ENCODE peak calls at places on chromosomes 7 and 10, in eight cellular contexts. U, A, K, O, E, G, M and C are unnamed samples.

GRCh38 chr7:50745336-50745735 is 37.4 kb downstream of the GRB10 start:
- DNase-seq in U (no peak), O (no peak), G (no peak), M (peak), E (no peak), K (no peak), A (no peak), C (no peak)

GRCh38 chr10:14329609-14330246 is 996 bp downstream of the FRMD4A start:
- DNase-seq in K (no peak), A (no peak), G (no peak), E (no peak), O (no peak), M (no peak), U (peak), C (no peak)

GRCh38 chr10:5559642-5560141 is 34.9 kb downstream of the CALML3 start:
- DNase-seq in U (no peak), M (peak), A (no peak), E (no peak), O (no peak), K (no peak), G (no peak), C (no peak)

GRCh38 chr7:1028044-1028770 is 16.1 kb upstream of the GPR146 start:
- DNase-seq in U (peak), O (peak), G (peak), M (peak), K (peak), A (peak), E (peak), C (peak)

GRCh38 chr10:28186887-28187578 is 115.8 kb downstream of the MPP7 start:
- DNase-seq in E (no peak), G (no peak), U (no peak), O (no peak), A (no peak), M (no peak), K (no peak), C (no peak)

GRCh38 chr7:30433082-30433481 is 45.5 kb downstream of the NOD1 start:
- DNase-seq in A (no peak), U (peak), O (peak), K (no peak), E (no peak), G (no peak), M (peak), C (no peak)

GRCh38 chr7:12770227-12770975 is 83.0 kb downstream of the ARL4A start:
- DNase-seq in G (no peak), K (no peak), E (no peak), A (no peak), O (no peak), U (no peak), M (peak), C (no peak)

GRCh38 chr10:62805139-62806092 is 896 bp downstream of the ADO start:
- DNase-seq in U (peak), E (no peak), O (peak), G (peak), M (peak), A (no peak), K (no peak), C (no peak)

GRCh38 chr7:36535866-36536664 is 146.4 kb downstream of the ANLN start:
- DNase-seq in K (no peak), O (no peak), A (no peak), G (no peak), M (no peak), E (no peak), U (no peak), C (no peak)

GRCh38 chr10:101095550-101096213 is 33.9 kb downstream of the KAZALD1 start:
- DNase-seq in E (peak), K (peak), M (peak), A (peak), G (peak), O (peak), U (peak), C (peak)

GRCh38 chr7:94511763-94512162 is 2.2 kb downstream of the CASD1 start:
- DNase-seq in G (no peak), M (no peak), E (no peak), A (no peak), U (no peak), O (no peak), K (no peak), C (no peak)

GRCh38 chr10:59830601-59831259 is 75.6 kb downstream of the CCDC6 start:
- DNase-seq in A (no peak), U (peak), M (peak), E (peak), K (peak), G (peak), O (peak), C (no peak)

GRCh38 chr10:49096890-49097445 is 18.4 kb downstream of the VSTM4 start:
- DNase-seq in M (no peak), O (no peak), K (no peak), A (no peak), G (no peak), U (no peak), E (no peak), C (no peak)

GRCh38 chr10:110042181-110042580 is 34.4 kb downstream of the ADD3 start:
- DNase-seq in M (peak), O (no peak), E (no peak), U (peak), G (no peak), K (no peak), A (no peak), C (no peak)

GRCh38 chr10:31121797-31122586 is 90.3 kb upstream of the ZNF438 start:
- DNase-seq in M (no peak), G (no peak), K (no peak), E (no peak), O (no peak), U (no peak), A (no peak), C (no peak)

GRCh38 chr10:50033481-50033880 is 34.3 kb upstream of the WASHC2A start:
- DNase-seq in M (peak), U (no peak), O (no peak), G (no peak), A (no peak), E (no peak), K (no peak), C (no peak)

DNA sequence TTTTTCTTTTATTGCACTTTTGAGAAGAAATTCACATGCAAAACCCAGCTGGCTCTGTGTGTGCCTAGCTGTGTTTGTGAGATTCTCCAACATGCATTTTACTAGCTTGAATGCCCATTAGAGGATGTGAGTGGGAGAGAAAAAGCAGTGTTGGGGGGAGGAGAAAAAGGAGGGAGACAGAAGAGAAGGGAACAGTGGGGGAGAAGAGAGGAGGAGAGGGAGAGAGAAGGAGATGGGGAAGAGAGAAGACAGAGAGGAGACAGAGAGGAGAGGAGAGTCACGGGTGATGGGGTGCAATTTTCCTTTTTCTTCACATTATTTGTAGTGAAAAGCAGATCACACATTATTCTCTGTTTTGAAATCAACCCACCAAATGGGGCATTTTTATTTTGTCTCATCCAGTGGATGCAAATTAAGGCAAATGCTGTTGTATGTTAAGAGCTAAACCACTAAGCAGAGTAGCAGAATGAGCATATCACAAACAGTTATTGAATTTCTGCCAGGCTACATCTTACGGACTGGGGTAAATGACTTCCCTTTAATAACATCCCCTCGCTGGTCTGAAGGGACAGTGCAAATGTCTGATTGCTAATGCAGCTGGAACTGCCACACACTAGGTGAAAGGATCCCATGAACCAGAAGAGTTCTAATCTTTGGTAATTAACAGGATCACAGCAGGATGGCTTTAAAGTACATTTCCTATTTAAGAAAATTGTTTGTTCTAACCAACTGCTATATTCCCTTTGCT is 870 bp downstream of the LRRN3 start:
- DNase-seq in A (no peak), G (no peak), M (no peak), U (peak), O (no peak), E (no peak), K (no peak), C (no peak)
- H3K27ac ChIP-seq in A (no peak), G (no peak), M (peak), U (no peak), O (no peak), E (peak), K (no peak), C (peak)

DNA sequence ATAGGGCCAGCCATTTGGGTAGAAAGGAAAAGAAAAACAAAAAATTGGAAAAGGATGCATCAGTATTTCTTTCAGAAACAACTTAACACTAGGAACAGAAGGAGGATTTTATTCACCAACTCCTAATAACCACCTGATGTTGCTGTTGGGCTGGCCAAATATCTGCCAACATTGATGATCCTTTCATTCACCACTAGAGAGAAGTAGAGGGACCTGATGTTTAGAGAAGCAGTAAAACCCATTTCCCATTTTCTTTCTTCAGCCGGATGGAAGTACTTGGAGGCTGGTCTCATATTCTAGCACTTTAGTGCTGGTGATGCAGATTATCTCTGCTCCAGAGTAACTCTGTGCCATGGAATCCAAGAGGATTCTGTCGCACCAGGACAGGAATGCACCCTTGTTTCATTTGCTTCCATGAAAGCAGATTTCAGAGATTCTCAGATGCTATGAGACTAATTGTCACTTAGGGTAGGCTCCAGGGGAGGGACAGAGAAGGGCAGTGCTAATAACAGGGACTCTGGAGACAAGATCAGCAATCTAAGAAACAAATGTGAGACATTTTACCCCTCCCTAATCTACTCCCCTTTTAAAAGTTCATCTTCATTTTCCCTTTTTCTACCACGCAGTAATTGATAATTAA is 3.1 kb downstream of the KLLN start:
- DNase-seq in M (peak), E (no peak), O (no peak), G (peak), A (peak), U (peak), K (no peak), C (no peak)
- H3K27ac ChIP-seq in M (no peak), E (peak), O (peak), G (peak), A (no peak), U (no peak), K (no peak), C (no peak)

DNA sequence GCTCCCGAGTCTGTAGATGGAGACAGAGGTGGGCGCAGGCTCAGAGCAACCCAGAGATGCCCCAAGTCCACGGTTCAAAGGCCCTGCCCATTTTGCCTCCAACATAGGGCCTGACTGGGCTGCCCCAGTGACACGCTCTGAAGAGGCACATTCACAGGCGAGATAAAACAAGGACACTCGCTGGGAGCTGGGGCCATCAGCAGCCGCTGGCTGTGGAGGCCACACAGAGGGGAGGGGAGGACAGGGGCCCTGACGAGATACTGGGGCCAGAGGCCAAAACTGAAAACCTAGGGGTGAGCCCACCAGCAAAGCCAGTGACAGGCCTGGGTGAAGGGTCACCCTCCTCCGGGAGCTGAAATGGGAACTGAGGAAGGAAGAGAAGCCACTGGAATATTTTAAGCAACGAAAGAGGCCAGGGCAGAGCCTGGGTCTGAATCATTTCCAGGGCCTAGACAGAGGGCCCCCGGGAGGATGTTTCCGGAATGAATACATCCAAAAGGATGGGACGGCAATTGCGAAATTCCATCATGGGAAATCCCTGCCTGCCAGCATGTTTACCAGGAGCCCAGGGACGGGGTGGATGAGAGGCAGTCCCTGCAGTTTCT is 28.8 kb upstream of the HSPA12A start:
- DNase-seq in O (peak), M (peak), K (no peak), G (no peak), E (no peak), A (no peak), U (no peak), C (no peak)
- H3K27ac ChIP-seq in O (peak), M (no peak), K (no peak), G (no peak), E (no peak), A (no peak), U (peak), C (no peak)

GRCh38 chr10:95906675-95907453 is 911 bp upstream of the CC2D2B start:
- DNase-seq in U (peak), M (peak), G (peak), K (peak), E (no peak), O (no peak), A (no peak), C (no peak)
- H3K27ac ChIP-seq in U (peak), M (peak), G (no peak), K (peak), E (peak), O (peak), A (peak), C (peak)

GRCh38 chr7:159004411-159004810 is 140.3 kb downstream of the VIPR2 start:
- DNase-seq in O (no peak), M (no peak), U (no peak), A (no peak), G (no peak), K (no peak), E (no peak), C (no peak)

GRCh38 chr7:158999496-158999895 is 143.1 kb downstream of the DYNC2I1 start:
- DNase-seq in A (no peak), U (no peak), O (no peak), E (no peak), K (no peak), G (no peak), M (no peak), C (no peak)

GRCh38 chr7:159001811-159002210 is 142.9 kb downstream of the VIPR2 start:
- DNase-seq in O (no peak), E (no peak), M (no peak), U (no peak), K (no peak), A (no peak), G (no peak), C (no peak)

GRCh38 chr7:159000070-159000469 is 143.7 kb downstream of the DYNC2I1 start:
- DNase-seq in U (no peak), E (no peak), M (no peak), K (no peak), O (no peak), A (no peak), G (no peak), C (no peak)

DNA sequence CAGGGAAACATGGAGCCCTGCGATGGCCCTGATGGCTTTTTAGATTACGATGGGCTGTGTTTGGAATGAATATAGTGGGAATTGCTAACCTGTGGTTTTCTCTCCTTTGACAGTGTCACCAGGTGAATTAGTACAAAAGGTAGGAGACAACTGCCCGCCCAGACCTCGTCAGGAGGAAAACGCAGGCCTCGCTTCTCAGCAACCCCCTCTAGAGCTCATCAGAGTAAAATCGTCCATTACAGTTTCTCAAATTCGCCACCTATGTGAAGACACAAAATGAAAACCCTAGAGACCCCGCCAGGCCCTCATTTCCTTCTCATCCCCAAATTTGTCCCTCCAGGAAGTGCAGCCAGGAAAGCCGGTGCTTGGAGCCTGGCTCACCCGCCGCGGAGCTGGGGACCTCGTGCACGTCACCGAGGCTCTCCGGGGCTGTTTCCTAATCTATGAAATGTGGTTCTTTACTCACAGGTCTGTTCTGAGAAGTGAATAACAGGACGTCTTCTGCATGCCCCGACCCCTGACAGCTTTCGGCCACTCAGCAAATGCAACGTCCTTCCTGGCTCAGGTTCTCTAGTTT is 143.7 kb downstream of the VIPR2 start:
- DNase-seq in G (no peak), K (no peak), A (no peak), U (peak), M (no peak), O (no peak), E (no peak), C (no peak)
- H3K27ac ChIP-seq in G (no peak), K (no peak), A (no peak), U (no peak), M (no peak), O (no peak), E (no peak), C (no peak)

GRCh38 chr7:105009667-105010537 is 4.1 kb upstream of the KMT2E start:
- DNase-seq in A (no peak), K (no peak), U (no peak), E (no peak), O (no peak), M (no peak), G (no peak), C (no peak)
- H3K27ac ChIP-seq in A (peak), K (no peak), U (no peak), E (no peak), O (peak), M (peak), G (peak), C (peak)

GRCh38 chr10:128534686-128535085 is 408.5 kb upstream of the MKI67 start:
- DNase-seq in M (no peak), O (no peak), U (no peak), E (no peak), G (no peak), K (no peak), A (no peak), C (no peak)
- H3K27ac ChIP-seq in M (no peak), O (no peak), U (no peak), E (no peak), G (no peak), K (no peak), A (no peak), C (no peak)